ENCODE peak calls at places on chromosome 15, in six cellular contexts. K is A549; N is sigmoid colon; X is CD8-positive, alpha-beta memory T cell; O is right cardiac atrium; Q is astrocyte. H is an unnamed sample.

GRCh38 chr15:94206463-94207167 is 24.7 kb upstream of the MCTP2 start:
- DNase-seq in O (no peak), Q (peak; percentile 61), N (no peak), K (no peak), X (no peak), H (no peak)

GRCh38 chr15:29115093-29115991 is 154.3 kb downstream of the NSMCE3 start:
- DNase-seq in X (no peak), N (no peak), O (no peak), K (peak; percentile 20), Q (no peak), H (no peak)

GRCh38 chr15:63970723-63971426 is 75.4 kb downstream of the DAPK2 start:
- DNase-seq in K (no peak), N (no peak), X (no peak), O (no peak), Q (no peak), H (no peak)

GRCh38 chr15:77059761-77060345 is 11.1 kb downstream of the TSPAN3 start:
- DNase-seq in X (no peak), Q (no peak), N (no peak), K (no peak), O (no peak), H (no peak)

GRCh38 chr15:88118741-88119140 is 137.8 kb downstream of the NTRK3 start:
- DNase-seq in O (no peak), N (no peak), Q (no peak), K (no peak), X (no peak), H (no peak)

GRCh38 chr15:81929557-81929956 is 116.3 kb downstream of the MEX3B start:
- DNase-seq in O (no peak), X (no peak), K (no peak), N (no peak), Q (no peak), H (no peak)

GRCh38 chr15:20644026-20644425 is 102.4 kb upstream of the GOLGA6L6 start:
- DNase-seq in Q (no peak), N (no peak), O (peak; percentile 25), X (no peak), K (no peak), H (no peak)

GRCh38 chr15:36172970-36173369 is 406.5 kb upstream of the CDIN1 start:
- DNase-seq in X (no peak), K (no peak), N (no peak), O (no peak), Q (no peak), H (no peak)

GRCh38 chr15:73935547-73935946 is 9.3 kb downstream of the LOXL1 start:
- DNase-seq in X (no peak), N (no peak), K (no peak), O (no peak), Q (no peak), H (no peak)

GRCh38 chr15:63608989-63609388 is 11.8 kb downstream of the FBXL22 start:
- DNase-seq in O (no peak), Q (no peak), K (no peak), X (no peak), N (no peak), H (no peak)

GRCh38 chr15:68404056-68404798 is 27.7 kb downstream of the ITGA11 start:
- DNase-seq in Q (no peak), O (no peak), N (peak; percentile 37), K (no peak), X (no peak), H (no peak)

GRCh38 chr15:95208071-95208470 is 976.7 kb downstream of the MCTP2 start:
- DNase-seq in X (no peak), N (no peak), O (no peak), K (no peak), Q (no peak), H (no peak)
- H3K27ac ChIP-seq in X (no peak overlapping the region), N (no peak overlapping the region), O (no peak overlapping the region), K (no peak overlapping the region), Q (no peak overlapping the region), H (no peak overlapping the region)

GRCh38 chr15:83164409-83165404 is 42.9 kb downstream of the HDGFL3 start:
- DNase-seq in X (no peak), O (no peak), N (no peak), Q (peak; percentile 58), K (no peak), H (no peak)
- H3K27ac ChIP-seq in X (no peak overlapping the region), O (no peak overlapping the region), N (no peak overlapping the region), Q (peak overlapping the region; percentile 65), K (no peak overlapping the region), H (no peak overlapping the region)

GRCh38 chr15:85620321-85621044 is 174.2 kb downstream of the KLHL25 start:
- DNase-seq in O (no peak), N (no peak), K (no peak), X (no peak), Q (peak; percentile 84), H (no peak)

GRCh38 chr15:85614059-85614458 is 180.7 kb downstream of the KLHL25 start:
- DNase-seq in K (no peak), X (no peak), Q (no peak), O (no peak), N (no peak), H (no peak)

GRCh38 chr15:85618956-85619491 is 175.7 kb downstream of the KLHL25 start:
- DNase-seq in O (peak; percentile 86), K (no peak), N (peak; percentile 92), Q (peak; percentile 98), X (peak; percentile 69), H (peak; percentile 49)

GRCh38 chr15:85615930-85616329 is 178.8 kb downstream of the KLHL25 start:
- DNase-seq in Q (no peak), K (peak; percentile 50), X (no peak), N (no peak), O (no peak), H (peak; percentile 40)

GRCh38 chr15:85616549-85616948 is 178.2 kb downstream of the KLHL25 start:
- DNase-seq in K (no peak), N (no peak), O (no peak), X (no peak), Q (no peak), H (no peak)
- H3K27ac ChIP-seq in K (peak overlapping the region; percentile 0), N (peak overlapping the region; percentile 81), O (no peak overlapping the region), X (no peak overlapping the region), Q (no peak overlapping the region), H (peak overlapping the region; percentile 14)

DNA sequence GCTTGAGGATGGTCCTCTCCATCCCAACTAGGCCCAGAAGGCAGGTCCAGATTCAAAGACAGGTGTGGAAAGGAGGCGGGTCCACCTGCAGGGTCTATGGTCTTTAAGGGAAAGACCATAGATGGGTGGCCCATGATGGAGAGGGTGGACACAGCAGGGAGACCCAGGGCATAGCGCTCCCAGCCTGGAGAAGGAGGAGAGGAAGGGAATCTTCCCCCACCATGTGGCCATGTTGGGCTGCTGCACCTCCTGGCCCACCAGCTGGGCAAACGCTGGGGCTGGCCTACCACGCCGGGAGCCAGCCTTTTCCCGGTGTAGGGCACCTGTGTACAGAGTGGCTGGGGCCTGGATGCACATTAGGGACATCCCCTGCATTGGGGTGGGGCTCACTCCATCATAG is 265.2 kb upstream of the TLE3 start:
- DNase-seq in K (no peak), O (peak; percentile 71), X (no peak), Q (peak; percentile 10), N (peak; percentile 71), H (no peak)
- H3K27ac ChIP-seq in K (no peak overlapping the region), O (no peak overlapping the region), X (no peak overlapping the region), Q (no peak overlapping the region), N (no peak overlapping the region), H (no peak overlapping the region)

GRCh38 chr15:57923311-57923710 is 142.2 kb downstream of the ALDH1A2 start:
- DNase-seq in O (no peak), X (no peak), K (no peak), Q (no peak), N (no peak), H (peak; percentile 66)

GRCh38 chr15:57919754-57920153 is 145.8 kb downstream of the ALDH1A2 start:
- DNase-seq in O (no peak), N (no peak), K (no peak), X (no peak), Q (no peak), H (no peak)

GRCh38 chr15:57921371-57921770 is 144.1 kb downstream of the ALDH1A2 start:
- DNase-seq in O (no peak), X (no peak), N (no peak), Q (no peak), K (no peak), H (no peak)

GRCh38 chr15:57922780-57923179 is 142.7 kb downstream of the ALDH1A2 start:
- DNase-seq in Q (no peak), N (no peak), X (no peak), K (no peak), O (peak; percentile 89), H (peak; percentile 78)

DNA sequence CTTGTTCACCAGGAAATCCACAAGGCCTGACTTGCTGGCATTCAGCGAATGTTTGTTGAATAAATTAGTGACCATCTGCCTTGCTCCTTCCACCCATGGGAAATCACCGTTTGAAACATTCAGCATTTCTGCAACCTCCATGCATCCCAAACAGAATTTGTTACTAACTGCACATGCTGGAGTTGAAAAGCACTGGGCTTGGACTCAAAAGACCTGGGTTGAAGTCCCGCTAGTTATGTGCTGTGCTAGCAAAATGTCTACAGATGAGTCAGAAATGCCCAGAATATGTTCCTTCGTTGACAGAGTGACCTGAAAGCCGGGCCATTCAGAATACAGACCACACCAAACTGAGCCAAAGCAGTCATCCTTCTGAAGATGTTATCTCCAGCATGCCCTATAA is 144.6 kb downstream of the ALDH1A2 start:
- DNase-seq in O (no peak), X (no peak), N (no peak), K (no peak), Q (no peak), H (no peak)
- H3K27ac ChIP-seq in O (no peak overlapping the region), X (no peak overlapping the region), N (no peak overlapping the region), K (no peak overlapping the region), Q (no peak overlapping the region), H (no peak overlapping the region)

GRCh38 chr15:89172921-89173320 is 48.5 kb downstream of the RLBP1 start:
- DNase-seq in N (no peak), K (no peak), O (no peak), Q (no peak), X (no peak), H (no peak)
- H3K27ac ChIP-seq in N (no peak overlapping the region), K (no peak overlapping the region), O (no peak overlapping the region), Q (no peak overlapping the region), X (no peak overlapping the region), H (no peak overlapping the region)

GRCh38 chr15:60614862-60615771 is 136.2 kb upstream of the ICE2 start:
- DNase-seq in N (no peak), X (no peak), O (no peak), Q (no peak), K (no peak), H (peak; percentile 28)
- H3K27ac ChIP-seq in N (no peak overlapping the region), X (no peak overlapping the region), O (no peak overlapping the region), Q (no peak overlapping the region), K (no peak overlapping the region), H (no peak overlapping the region)

DNA sequence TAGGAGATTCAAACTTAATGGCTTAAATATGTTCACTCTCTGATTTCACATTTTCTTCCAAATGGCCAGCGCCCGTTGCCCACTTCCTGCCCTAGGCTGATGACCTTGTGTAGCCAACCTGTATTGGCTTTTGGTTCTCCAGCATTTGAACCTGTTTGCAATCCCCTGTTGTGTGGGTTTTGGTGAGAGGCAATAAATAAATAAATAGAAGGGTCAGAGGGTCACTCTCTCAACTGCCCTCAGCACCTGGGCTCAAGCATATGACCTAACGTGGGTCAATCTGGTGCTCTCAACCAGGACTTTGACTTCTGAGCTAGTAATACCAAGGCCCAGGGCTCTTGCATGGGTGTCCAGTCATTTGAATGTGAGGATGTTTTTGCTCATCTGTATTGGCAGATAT is 1.8 kb upstream of the SRP14 start:
- DNase-seq in N (peak; percentile 41), X (no peak), Q (no peak), O (no peak), K (no peak), H (no peak)
- H3K27ac ChIP-seq in N (no peak overlapping the region), X (no peak overlapping the region), Q (no peak overlapping the region), O (no peak overlapping the region), K (no peak overlapping the region), H (no peak overlapping the region)

H was measured in colonic mucosa.